ENCODE peak calls at places on chromosomes 4 and X, in seven cellular contexts. One of them, this sample, is unnamed.
A peak's percentile ranks its signal among the peaks of the same experiment; 100 is the strongest.

GRCh38 chr4:141768954-141769353 is 132.6 kb downstream of the IL15 start:
- DNase-seq in activated naive CD4-positive, alpha-beta T cell: no peak
- DNase-seq in OCI-LY7: no peak
- DNase-seq in activated naive CD8-positive, alpha-beta T cell treated with anti-CD3 and anti-CD28 coated beads, Interleukin-2, amount 50 U/mL, for 24 hours: no peak
- DNase-seq in pancreas: no peak
- DNase-seq in esophagus squamous epithelium: no peak
- DNase-seq in endothelial cell: no peak
- DNase-seq in this sample: no peak

GRCh38 chr4:185761352-185762235 is 50.4 kb downstream of the SORBS2 start:
- DNase-seq in activated naive CD4-positive, alpha-beta T cell: no peak
- DNase-seq in OCI-LY7: no peak
- DNase-seq in activated naive CD8-positive, alpha-beta T cell treated with anti-CD3 and anti-CD28 coated beads, Interleukin-2, amount 50 U/mL, for 24 hours: no peak
- DNase-seq in pancreas: no peak
- DNase-seq in esophagus squamous epithelium: no peak
- DNase-seq in endothelial cell: no peak
- DNase-seq in this sample: no peak

GRCh38 chrX:47796433-47796906 is 40.2 kb upstream of the ZNF81 start:
- DNase-seq in activated naive CD4-positive, alpha-beta T cell: no peak
- DNase-seq in OCI-LY7: no peak
- DNase-seq in activated naive CD8-positive, alpha-beta T cell treated with anti-CD3 and anti-CD28 coated beads, Interleukin-2, amount 50 U/mL, for 24 hours: no peak
- DNase-seq in pancreas: no peak
- DNase-seq in esophagus squamous epithelium: no peak
- DNase-seq in endothelial cell: no peak
- DNase-seq in this sample: no peak

GRCh38 chrX:34875204-34875603 is 67.4 kb upstream of the FAM47B start:
- DNase-seq in activated naive CD4-positive, alpha-beta T cell: no peak
- DNase-seq in OCI-LY7: no peak
- DNase-seq in activated naive CD8-positive, alpha-beta T cell treated with anti-CD3 and anti-CD28 coated beads, Interleukin-2, amount 50 U/mL, for 24 hours: no peak
- DNase-seq in pancreas: no peak
- DNase-seq in esophagus squamous epithelium: no peak
- DNase-seq in endothelial cell: no peak
- DNase-seq in this sample: no peak

GRCh38 chr4:179415016-179415841 is 1973.0 kb upstream of the AGA start:
- DNase-seq in activated naive CD4-positive, alpha-beta T cell: no peak
- DNase-seq in OCI-LY7: no peak
- DNase-seq in activated naive CD8-positive, alpha-beta T cell treated with anti-CD3 and anti-CD28 coated beads, Interleukin-2, amount 50 U/mL, for 24 hours: no peak
- DNase-seq in pancreas: no peak
- DNase-seq in esophagus squamous epithelium: no peak
- DNase-seq in endothelial cell: no peak
- DNase-seq in this sample: no peak

GRCh38 chrX:10519278-10519677 is 101.1 kb downstream of the MID1 start:
- DNase-seq in activated naive CD4-positive, alpha-beta T cell: no peak
- DNase-seq in OCI-LY7: no peak
- DNase-seq in activated naive CD8-positive, alpha-beta T cell treated with anti-CD3 and anti-CD28 coated beads, Interleukin-2, amount 50 U/mL, for 24 hours: no peak
- DNase-seq in pancreas: no peak
- DNase-seq in esophagus squamous epithelium: no peak
- DNase-seq in endothelial cell: no peak
- DNase-seq in this sample: no peak

GRCh38 chr4:628821-629635 is 3.7 kb downstream of the PDE6B start:
- DNase-seq in activated naive CD4-positive, alpha-beta T cell: no peak
- DNase-seq in OCI-LY7: no peak
- DNase-seq in activated naive CD8-positive, alpha-beta T cell treated with anti-CD3 and anti-CD28 coated beads, Interleukin-2, amount 50 U/mL, for 24 hours: no peak
- DNase-seq in pancreas: no peak
- DNase-seq in esophagus squamous epithelium: no peak
- DNase-seq in endothelial cell: no peak
- DNase-seq in this sample: no peak

GRCh38 chr4:99457270-99457669 is 22.1 kb upstream of the ADH7 start:
- DNase-seq in activated naive CD4-positive, alpha-beta T cell: no peak
- DNase-seq in OCI-LY7: no peak
- DNase-seq in activated naive CD8-positive, alpha-beta T cell treated with anti-CD3 and anti-CD28 coated beads, Interleukin-2, amount 50 U/mL, for 24 hours: no peak
- DNase-seq in pancreas: no peak
- DNase-seq in esophagus squamous epithelium: no peak
- DNase-seq in endothelial cell: no peak
- DNase-seq in this sample: peak; percentile 47

GRCh38 chr4:163142246-163142645 is 24.4 kb downstream of the NAF1 start:
- DNase-seq in activated naive CD4-positive, alpha-beta T cell: no peak
- DNase-seq in OCI-LY7: no peak
- DNase-seq in activated naive CD8-positive, alpha-beta T cell treated with anti-CD3 and anti-CD28 coated beads, Interleukin-2, amount 50 U/mL, for 24 hours: no peak
- DNase-seq in pancreas: no peak
- DNase-seq in esophagus squamous epithelium: no peak
- DNase-seq in endothelial cell: no peak
- DNase-seq in this sample: no peak

GRCh38 chrX:129626026-129626425 is 28.7 kb downstream of the APLN start:
- DNase-seq in activated naive CD4-positive, alpha-beta T cell: no peak
- DNase-seq in OCI-LY7: no peak
- DNase-seq in activated naive CD8-positive, alpha-beta T cell treated with anti-CD3 and anti-CD28 coated beads, Interleukin-2, amount 50 U/mL, for 24 hours: no peak
- DNase-seq in pancreas: no peak
- DNase-seq in esophagus squamous epithelium: no peak
- DNase-seq in endothelial cell: no peak
- DNase-seq in this sample: no peak

GRCh38 chr4:15702941-15703403 is at the start of gene BST1:
- DNase-seq in activated naive CD4-positive, alpha-beta T cell: peak; percentile 45
- DNase-seq in OCI-LY7: no peak
- DNase-seq in activated naive CD8-positive, alpha-beta T cell treated with anti-CD3 and anti-CD28 coated beads, Interleukin-2, amount 50 U/mL, for 24 hours: peak; percentile 55
- DNase-seq in pancreas: peak; percentile 72
- DNase-seq in esophagus squamous epithelium: no peak
- DNase-seq in endothelial cell: peak; percentile 57
- DNase-seq in this sample: no peak

GRCh38 chr4:40307627-40308497 is 27.3 kb upstream of the CHRNA9 start:
- DNase-seq in activated naive CD4-positive, alpha-beta T cell: no peak
- DNase-seq in OCI-LY7: peak; percentile 87
- DNase-seq in activated naive CD8-positive, alpha-beta T cell treated with anti-CD3 and anti-CD28 coated beads, Interleukin-2, amount 50 U/mL, for 24 hours: peak; percentile 59
- DNase-seq in pancreas: no peak
- DNase-seq in esophagus squamous epithelium: no peak
- DNase-seq in endothelial cell: no peak
- DNase-seq in this sample: peak; percentile 96

GRCh38 chr4:140249351-140249750 is 95.4 kb upstream of the MAML3 start:
- DNase-seq in activated naive CD4-positive, alpha-beta T cell: no peak
- DNase-seq in OCI-LY7: peak; percentile 18
- DNase-seq in activated naive CD8-positive, alpha-beta T cell treated with anti-CD3 and anti-CD28 coated beads, Interleukin-2, amount 50 U/mL, for 24 hours: no peak
- DNase-seq in pancreas: no peak
- DNase-seq in esophagus squamous epithelium: no peak
- DNase-seq in endothelial cell: no peak
- DNase-seq in this sample: peak; percentile 60

GRCh38 chrX:16137416-16138107 is 14.2 kb downstream of the GRPR start:
- DNase-seq in activated naive CD4-positive, alpha-beta T cell: no peak
- DNase-seq in OCI-LY7: peak; percentile 31
- DNase-seq in activated naive CD8-positive, alpha-beta T cell treated with anti-CD3 and anti-CD28 coated beads, Interleukin-2, amount 50 U/mL, for 24 hours: no peak
- DNase-seq in pancreas: no peak
- DNase-seq in esophagus squamous epithelium: no peak
- DNase-seq in endothelial cell: no peak
- DNase-seq in this sample: peak; percentile 60

GRCh38 chr4:169238445-169238844 is 32.3 kb downstream of the SH3RF1 start:
- DNase-seq in activated naive CD4-positive, alpha-beta T cell: no peak
- DNase-seq in OCI-LY7: no peak
- DNase-seq in activated naive CD8-positive, alpha-beta T cell treated with anti-CD3 and anti-CD28 coated beads, Interleukin-2, amount 50 U/mL, for 24 hours: no peak
- DNase-seq in pancreas: no peak
- DNase-seq in esophagus squamous epithelium: no peak
- DNase-seq in endothelial cell: no peak
- DNase-seq in this sample: no peak

GRCh38 chrX:107659768-107660167 is 31.5 kb downstream of the PRPS1 start:
- DNase-seq in activated naive CD4-positive, alpha-beta T cell: no peak
- DNase-seq in OCI-LY7: peak; percentile 48
- DNase-seq in activated naive CD8-positive, alpha-beta T cell treated with anti-CD3 and anti-CD28 coated beads, Interleukin-2, amount 50 U/mL, for 24 hours: no peak
- DNase-seq in pancreas: no peak
- DNase-seq in esophagus squamous epithelium: no peak
- DNase-seq in endothelial cell: peak; percentile 12
- DNase-seq in this sample: peak; percentile 80

GRCh38 chrX:71996138-71996537 is 85.5 kb downstream of the NHSL2 start:
- DNase-seq in activated naive CD4-positive, alpha-beta T cell: no peak
- DNase-seq in OCI-LY7: no peak
- DNase-seq in activated naive CD8-positive, alpha-beta T cell treated with anti-CD3 and anti-CD28 coated beads, Interleukin-2, amount 50 U/mL, for 24 hours: no peak
- DNase-seq in pancreas: no peak
- DNase-seq in esophagus squamous epithelium: no peak
- DNase-seq in endothelial cell: no peak
- DNase-seq in this sample: no peak

GRCh38 chr4:102546635-102547034 is 45.5 kb downstream of the NFKB1 start:
- DNase-seq in activated naive CD4-positive, alpha-beta T cell: no peak
- DNase-seq in OCI-LY7: no peak
- DNase-seq in activated naive CD8-positive, alpha-beta T cell treated with anti-CD3 and anti-CD28 coated beads, Interleukin-2, amount 50 U/mL, for 24 hours: no peak
- DNase-seq in pancreas: no peak
- DNase-seq in esophagus squamous epithelium: no peak
- DNase-seq in endothelial cell: no peak
- DNase-seq in this sample: no peak

GRCh38 chr4:986949-987688 is at the start of gene IDUA:
- DNase-seq in activated naive CD4-positive, alpha-beta T cell: peak; percentile 84
- DNase-seq in OCI-LY7: peak; percentile 90
- DNase-seq in activated naive CD8-positive, alpha-beta T cell treated with anti-CD3 and anti-CD28 coated beads, Interleukin-2, amount 50 U/mL, for 24 hours: peak; percentile 86
- DNase-seq in pancreas: peak; percentile 92
- DNase-seq in esophagus squamous epithelium: peak; percentile 25
- DNase-seq in endothelial cell: peak; percentile 84
- DNase-seq in this sample: peak; percentile 94

GRCh38 chr4:156858071-156858470 is 113.5 kb downstream of the PDGFC start:
- DNase-seq in activated naive CD4-positive, alpha-beta T cell: no peak
- DNase-seq in OCI-LY7: no peak
- DNase-seq in activated naive CD8-positive, alpha-beta T cell treated with anti-CD3 and anti-CD28 coated beads, Interleukin-2, amount 50 U/mL, for 24 hours: no peak
- DNase-seq in pancreas: no peak
- DNase-seq in esophagus squamous epithelium: no peak
- DNase-seq in endothelial cell: no peak
- DNase-seq in this sample: no peak

GRCh38 chr4:89598602-89599001 is 238.4 kb downstream of the SNCA start:
- DNase-seq in activated naive CD4-positive, alpha-beta T cell: no peak
- DNase-seq in OCI-LY7: peak; percentile 5
- DNase-seq in activated naive CD8-positive, alpha-beta T cell treated with anti-CD3 and anti-CD28 coated beads, Interleukin-2, amount 50 U/mL, for 24 hours: no peak
- DNase-seq in pancreas: no peak
- DNase-seq in esophagus squamous epithelium: no peak
- DNase-seq in endothelial cell: no peak
- DNase-seq in this sample: peak; percentile 56

GRCh38 chrX:24242649-24243556 is 71.0 kb downstream of the SUPT20HL2 start:
- DNase-seq in activated naive CD4-positive, alpha-beta T cell: no peak
- DNase-seq in OCI-LY7: peak; percentile 74
- DNase-seq in activated naive CD8-positive, alpha-beta T cell treated with anti-CD3 and anti-CD28 coated beads, Interleukin-2, amount 50 U/mL, for 24 hours: no peak
- DNase-seq in pancreas: no peak
- DNase-seq in esophagus squamous epithelium: peak; percentile 2
- DNase-seq in endothelial cell: no peak
- DNase-seq in this sample: peak; percentile 76

GRCh38 chr4:2591189-2591588 is 54.7 kb downstream of the FAM193A start:
- DNase-seq in activated naive CD4-positive, alpha-beta T cell: no peak
- DNase-seq in OCI-LY7: no peak
- DNase-seq in activated naive CD8-positive, alpha-beta T cell treated with anti-CD3 and anti-CD28 coated beads, Interleukin-2, amount 50 U/mL, for 24 hours: no peak
- DNase-seq in pancreas: no peak
- DNase-seq in esophagus squamous epithelium: no peak
- DNase-seq in endothelial cell: no peak
- DNase-seq in this sample: no peak

GRCh38 chr4:153260553-153261306 is 56.5 kb downstream of the TRIM2 start:
- DNase-seq in activated naive CD4-positive, alpha-beta T cell: no peak
- DNase-seq in OCI-LY7: no peak
- DNase-seq in activated naive CD8-positive, alpha-beta T cell treated with anti-CD3 and anti-CD28 coated beads, Interleukin-2, amount 50 U/mL, for 24 hours: no peak
- DNase-seq in pancreas: no peak
- DNase-seq in esophagus squamous epithelium: no peak
- DNase-seq in endothelial cell: no peak
- DNase-seq in this sample: no peak

GRCh38 chr4:127188847-127189246 is 443.9 kb upstream of the INTU start:
- DNase-seq in activated naive CD4-positive, alpha-beta T cell: no peak
- DNase-seq in OCI-LY7: no peak
- DNase-seq in activated naive CD8-positive, alpha-beta T cell treated with anti-CD3 and anti-CD28 coated beads, Interleukin-2, amount 50 U/mL, for 24 hours: no peak
- DNase-seq in pancreas: no peak
- DNase-seq in esophagus squamous epithelium: no peak
- DNase-seq in endothelial cell: no peak
- DNase-seq in this sample: no peak

GRCh38 chr4:52076731-52077130 is 25.6 kb downstream of the SPATA18 start:
- DNase-seq in activated naive CD4-positive, alpha-beta T cell: no peak
- DNase-seq in OCI-LY7: no peak
- DNase-seq in activated naive CD8-positive, alpha-beta T cell treated with anti-CD3 and anti-CD28 coated beads, Interleukin-2, amount 50 U/mL, for 24 hours: no peak
- DNase-seq in pancreas: peak; percentile 58
- DNase-seq in esophagus squamous epithelium: no peak
- DNase-seq in endothelial cell: peak; percentile 19
- DNase-seq in this sample: no peak